ENCODE peak calls at places on chromosomes 3 and 15, in ten cellular contexts. Z is Peyer's patch, I is HCT116, K is heart right ventricle, U is neural progenitor cell, T is cardiac muscle cell, V is heart left ventricle, N is AG04450, W is astrocyte of the cerebellum, E is A549. R is an unnamed sample.

GRCh38 chr3:23303601-23304217 is 100.6 kb downstream of the UBE2E2 start:
- DNase-seq in E (no peak), T (peak), K (no peak), V (no peak), Z (no peak), W (no peak), I (no peak), N (no peak), U (no peak), R (no peak)

GRCh38 chr15:47460775-47461174 is 256.5 kb upstream of the SEMA6D start:
- DNase-seq in N (no peak), Z (no peak), E (no peak), T (no peak), K (no peak), V (no peak), I (no peak), W (no peak), U (no peak), R (no peak)

GRCh38 chr3:42839616-42840015 is 30.4 kb downstream of the ACKR2 start:
- DNase-seq in V (no peak), W (peak), U (peak), K (peak), Z (peak), E (peak), N (peak), T (peak), I (peak), R (no peak)

GRCh38 chr15:62972814-62973213 is 69.7 kb upstream of the TPM1 start:
- DNase-seq in U (no peak), N (peak), V (no peak), T (peak), Z (no peak), K (no peak), I (no peak), E (peak), W (peak), R (peak)

GRCh38 chr15:76839173-76839572 is 66.0 kb downstream of the SCAPER start:
- DNase-seq in T (no peak), Z (no peak), V (no peak), E (no peak), U (no peak), K (no peak), I (no peak), N (no peak), W (no peak), R (no peak)

GRCh38 chr15:83549563-83549962 is 102.4 kb downstream of the SH3GL3 start:
- DNase-seq in I (no peak), W (no peak), V (no peak), E (no peak), U (no peak), N (no peak), T (peak), Z (no peak), K (no peak), R (no peak)

GRCh38 chr15:57861039-57861638 is 154.6 kb downstream of the POLR2M start:
- DNase-seq in Z (peak), V (no peak), I (peak), K (peak), N (peak), T (peak), U (peak), W (peak), E (peak), R (peak)

GRCh38 chr3:126679318-126679751 is 24.4 kb upstream of the TXNRD3 start:
- DNase-seq in K (peak), N (peak), T (peak), V (peak), W (peak), E (peak), Z (peak), U (peak), I (peak), R (no peak)

GRCh38 chr3:161339517-161340500 is 31.5 kb downstream of the SPTSSB start:
- DNase-seq in I (no peak), Z (no peak), U (no peak), N (no peak), E (no peak), W (no peak), V (no peak), K (no peak), T (no peak), R (no peak)

GRCh38 chr15:66672867-66673266 is 29.2 kb upstream of the SMAD6 start:
- DNase-seq in W (no peak), I (no peak), U (no peak), T (no peak), N (no peak), K (no peak), Z (no peak), E (no peak), V (no peak), R (no peak)

GRCh38 chr3:79027593-79027992 is 740.2 kb downstream of the ROBO1 start:
- DNase-seq in E (no peak), N (no peak), U (no peak), I (no peak), Z (no peak), W (no peak), T (no peak), V (no peak), K (no peak), R (no peak)

GRCh38 chr3:45795882-45796765 is at the start of gene SLC6A20:
- DNase-seq in V (no peak), U (peak), N (no peak), Z (peak), T (no peak), E (no peak), K (no peak), W (no peak), I (no peak), R (no peak)

GRCh38 chr15:75947117-75947516 is 43.4 kb downstream of the FBXO22 start:
- DNase-seq in N (peak), I (no peak), W (no peak), V (no peak), T (peak), U (no peak), E (peak), Z (no peak), K (no peak), R (peak)

GRCh38 chr15:49313650-49314049 is 109.4 kb upstream of the FGF7 start:
- DNase-seq in K (no peak), Z (no peak), U (no peak), I (no peak), W (peak), N (peak), T (peak), E (no peak), V (no peak), R (peak)

GRCh38 chr3:14439501-14440167 is 37.2 kb downstream of the SLC6A6 start:
- DNase-seq in E (no peak), K (peak), T (peak), N (no peak), I (no peak), U (no peak), W (peak), V (peak), Z (peak), R (no peak)

GRCh38 chr3:71294919-71295318 is 288.6 kb downstream of the FOXP1 start:
- DNase-seq in N (no peak), I (no peak), Z (no peak), W (no peak), V (no peak), E (no peak), T (no peak), U (no peak), K (no peak), R (peak)

GRCh38 chr3:190718097-190718496 is 144.4 kb downstream of the GMNC start:
- DNase-seq in V (no peak), K (no peak), I (no peak), T (no peak), Z (no peak), N (no peak), W (no peak), E (peak), U (no peak), R (no peak)

GRCh38 chr15:40926659-40927496 is 2.3 kb upstream of the DLL4 start:
- DNase-seq in T (no peak), U (no peak), E (no peak), Z (no peak), V (no peak), W (no peak), N (no peak), I (no peak), K (no peak), R (no peak)

GRCh38 chr15:40925495-40925862 is 3.7 kb upstream of the DLL4 start:
- DNase-seq in T (no peak), Z (no peak), W (no peak), I (no peak), V (no peak), N (no peak), K (no peak), U (peak), E (no peak), R (no peak)

GRCh38 chr15:40928351-40928974 is 677 bp upstream of the DLL4 start:
- DNase-seq in W (no peak), Z (no peak), U (peak), K (no peak), N (no peak), I (no peak), V (no peak), E (no peak), T (no peak), R (no peak)

GRCh38 chr15:40927497-40928346 is 1.4 kb upstream of the DLL4 start:
- DNase-seq in U (no peak), Z (no peak), I (no peak), W (no peak), E (no peak), N (no peak), T (no peak), V (no peak), K (no peak), R (no peak)

DNA sequence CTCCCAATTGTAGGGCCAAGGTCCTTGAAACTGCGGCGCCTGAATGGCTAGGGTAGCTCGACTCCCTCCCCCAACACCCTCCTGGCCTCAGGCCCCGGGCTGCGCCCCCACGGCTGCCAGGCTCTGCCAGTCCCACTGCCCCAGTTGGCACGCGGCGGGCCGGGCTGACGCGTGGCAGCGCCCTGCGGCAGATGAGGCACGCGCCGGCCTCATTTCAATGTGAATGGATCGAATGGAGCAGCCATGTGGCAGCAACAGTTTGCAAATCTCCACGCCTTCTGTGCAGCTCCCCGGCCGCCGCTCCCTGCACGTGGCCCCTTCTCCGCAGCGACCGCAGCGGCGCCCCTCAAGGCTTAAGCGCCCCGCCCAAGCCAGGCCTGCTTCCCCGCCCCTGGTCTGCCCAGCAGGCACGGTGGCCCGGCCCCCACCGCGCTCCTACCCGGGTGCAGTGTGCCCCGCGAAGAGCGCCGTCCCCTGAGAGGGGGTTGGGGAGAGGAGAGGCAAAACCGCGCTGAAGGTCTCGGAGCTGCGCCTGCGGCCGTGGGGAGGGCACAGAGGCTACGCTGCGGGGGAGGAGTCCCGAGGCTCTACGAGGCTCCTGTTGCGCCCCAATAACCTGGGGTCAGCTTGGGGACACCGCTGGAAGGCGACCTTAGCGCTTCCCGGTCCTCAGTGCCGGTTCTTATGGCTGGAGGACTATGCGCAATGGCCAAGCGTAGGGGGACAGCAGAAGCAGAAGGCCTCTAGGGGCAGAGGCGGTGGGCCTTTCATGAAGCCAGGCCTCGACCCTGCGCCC is 3.1 kb upstream of the DLL4 start:
- DNase-seq in I (no peak), T (no peak), Z (no peak), N (no peak), K (no peak), U (peak), W (no peak), E (no peak), V (no peak), R (no peak)
- H3K4me3 ChIP-seq in I (no peak), T (peak), Z (peak), N (peak), K (peak), U (peak), W (peak), E (no peak), V (peak), R (peak)

DNA sequence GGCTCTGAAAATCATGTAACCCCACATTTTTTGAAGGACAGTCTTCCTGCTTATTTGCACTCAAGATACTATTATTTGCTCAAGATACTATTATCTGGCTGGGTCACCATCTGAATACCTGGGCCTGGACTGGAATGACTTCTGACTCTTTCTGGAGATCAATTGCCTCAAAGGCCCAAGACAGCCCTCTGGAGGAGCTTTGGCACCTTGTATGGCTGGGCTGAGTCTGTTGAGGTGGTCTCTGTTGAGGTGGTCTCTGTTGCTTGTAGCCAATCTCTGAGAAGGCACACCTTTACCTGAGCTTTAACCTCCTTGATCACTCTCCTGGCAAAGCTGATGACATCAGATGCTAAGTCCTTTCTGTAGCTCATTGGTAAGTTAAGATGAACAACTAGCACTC is 33.0 kb downstream of the SPATA12 start:
- DNase-seq in E (no peak), N (no peak), T (no peak), K (no peak), U (no peak), W (no peak), I (no peak), V (no peak), Z (no peak), R (no peak)
- TF ChIP-seq CTCF in E (no peak), N (no peak), T (no peak), K (no peak), U (no peak), W (no peak), I (no peak), V (no peak), Z (no peak), R (peak)

DNA sequence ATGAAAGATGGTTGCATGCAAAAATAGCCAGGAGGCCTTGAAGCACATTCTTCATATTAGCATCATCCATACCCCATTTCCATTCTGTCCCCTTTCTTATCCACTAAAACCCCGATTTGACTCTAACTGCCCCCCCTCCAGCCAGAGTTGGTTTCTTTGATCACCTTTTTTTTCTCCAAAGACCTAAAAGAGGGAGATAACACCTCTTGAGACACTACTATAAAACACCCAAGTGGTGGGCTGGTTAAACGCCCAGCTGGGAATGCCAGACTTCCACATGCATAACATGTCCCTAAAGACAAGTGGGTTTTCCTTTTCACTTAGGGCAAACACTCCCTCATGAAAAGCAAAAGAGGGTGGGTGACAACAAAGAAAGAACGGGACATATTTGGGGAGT is 133.9 kb upstream of the WNT5A start:
- DNase-seq in K (no peak), E (no peak), N (no peak), W (no peak), T (no peak), V (no peak), I (no peak), Z (no peak), U (no peak), R (no peak)
- H3K4me3 ChIP-seq in K (no peak), E (no peak), N (no peak), W (no peak), T (no peak), V (no peak), I (no peak), Z (no peak), U (no peak), R (no peak)

GRCh38 chr15:39801641-39802309 is 19.1 kb upstream of the FSIP1 start:
- DNase-seq in N (no peak), Z (peak), T (peak), W (no peak), U (peak), V (no peak), I (peak), E (peak), K (no peak), R (no peak)
- TF ChIP-seq CTCF in N (peak), Z (peak), T (peak), W (peak), U (peak), V (no peak), I (peak), E (peak), K (no peak), R (peak)

DNA sequence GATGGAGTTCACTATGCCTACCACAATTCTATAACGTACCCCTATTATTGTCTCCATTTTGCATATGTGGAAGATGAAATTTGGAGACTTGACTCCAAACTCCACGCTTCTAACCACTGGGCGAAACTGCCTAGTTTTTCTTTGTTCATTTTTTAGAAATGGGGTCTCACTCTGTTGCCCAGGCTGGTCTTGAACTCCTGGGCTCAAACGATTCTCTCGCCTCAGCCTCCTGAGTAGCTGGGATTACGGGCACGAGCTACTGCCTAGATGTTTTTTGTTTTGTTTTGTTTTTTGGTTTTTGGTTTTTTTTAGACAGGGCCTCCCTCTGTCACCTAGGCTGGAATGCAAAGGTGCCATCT is 584 bp upstream of the RPL32 start:
- DNase-seq in N (no peak), Z (no peak), K (no peak), T (no peak), E (no peak), V (no peak), U (no peak), W (no peak), I (no peak), R (no peak)
- H3K4me3 ChIP-seq in N (peak), Z (peak), K (peak), T (peak), E (peak), V (peak), U (peak), W (no peak), I (peak), R (peak)

DNA sequence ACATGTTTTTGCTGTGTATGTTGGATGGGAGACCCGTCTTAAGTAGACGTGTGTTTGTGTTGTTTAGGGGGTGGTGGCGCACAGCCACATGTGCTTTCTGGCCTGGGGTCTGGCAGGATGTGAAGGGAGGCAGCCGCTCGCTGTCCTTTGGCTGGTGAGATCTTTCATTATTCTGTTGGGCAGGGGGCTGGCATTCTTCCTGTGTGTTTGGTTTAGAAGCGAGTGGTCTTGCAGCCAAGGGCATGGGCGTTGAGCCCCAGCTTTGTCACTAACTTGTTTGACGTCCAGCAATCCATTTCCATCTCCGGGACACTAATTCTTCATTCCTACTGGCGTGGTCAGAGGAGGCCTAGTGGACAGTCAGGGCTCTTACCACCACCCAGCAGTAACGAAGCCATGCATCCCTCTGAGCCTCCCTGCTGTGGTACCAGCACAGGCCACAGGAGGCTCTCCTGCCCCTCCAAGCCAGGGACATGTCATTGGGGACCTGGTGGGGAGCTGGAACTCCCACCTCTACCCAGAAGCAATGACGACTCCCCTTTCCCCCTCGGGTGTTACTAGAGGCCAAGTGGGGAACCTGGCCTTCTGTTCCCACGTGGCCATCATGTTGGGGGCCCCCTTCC is 10.7 kb downstream of the THSD4 start:
- DNase-seq in T (no peak), K (no peak), U (peak), V (no peak), Z (no peak), N (no peak), I (no peak), E (peak), W (no peak), R (no peak)
- TF ChIP-seq CTCF in T (peak), K (no peak), U (peak), V (no peak), Z (no peak), N (peak), I (peak), E (no peak), W (peak), R (peak)

GRCh38 chr3:136885357-136886213 is 23.6 kb downstream of the NCK1 start:
- DNase-seq in W (no peak), T (no peak), I (no peak), N (no peak), U (no peak), K (no peak), V (no peak), E (no peak), Z (no peak), R (no peak)
- H3K4me3 ChIP-seq in W (no peak), T (no peak), I (no peak), N (no peak), U (no peak), K (no peak), V (no peak), E (no peak), Z (no peak), R (no peak)